ENCODE peak calls at places on chromosomes 7 and 10, in six cellular contexts. A is suprapubic skin, K is H1, W is transverse colon, P is stomach, F is SK-N-SH. G is an unnamed sample.

GRCh38 chr10:21675157-21675796 is 141.2 kb downstream of the MLLT10 start:
- DNase-seq in A (no peak), K (no peak), W (peak), P (no peak), F (peak), G (no peak)

GRCh38 chr7:43768201-43768893 is 9.9 kb downstream of the BLVRA start:
- DNase-seq in A (no peak), K (no peak), W (no peak), P (no peak), F (no peak), G (no peak)

GRCh38 chr7:191105-192034 is 1.0 kb upstream of the FAM20C start:
- DNase-seq in A (no peak), K (no peak), W (no peak), P (no peak), F (peak), G (peak)

GRCh38 chr7:90297118-90297517 is 24.0 kb downstream of the FAM237B start:
- DNase-seq in A (no peak), K (no peak), W (no peak), P (no peak), F (no peak), G (no peak)

GRCh38 chr7:95577137-95577536 is 19.2 kb downstream of the PDK4 start:
- DNase-seq in A (no peak), K (peak), W (no peak), P (no peak), F (no peak), G (no peak)

GRCh38 chr10:122780391-122780790 is 65.3 kb downstream of the CUZD1 start:
- DNase-seq in A (no peak), K (no peak), W (no peak), P (no peak), F (no peak), G (no peak)

GRCh38 chr7:294440-295154 is 4.6 kb downstream of the FOXL3 start:
- DNase-seq in A (peak), K (no peak), W (peak), P (no peak), F (no peak), G (no peak)

GRCh38 chr7:143975617-143976016 is 21.0 kb downstream of the OR2F1 start:
- DNase-seq in A (no peak), K (no peak), W (no peak), P (no peak), F (peak), G (no peak)

GRCh38 chr10:85927952-85928677 is 438.5 kb downstream of the GRID1 start:
- DNase-seq in A (peak), K (no peak), W (no peak), P (no peak), F (peak), G (no peak)

GRCh38 chr10:14553434-14553833 is 221.3 kb downstream of the FAM107B start:
- DNase-seq in A (no peak), K (no peak), W (no peak), P (no peak), F (no peak), G (no peak)

GRCh38 chr10:84291389-84291788 is 37.0 kb upstream of the CCSER2 start:
- DNase-seq in A (no peak), K (no peak), W (no peak), P (no peak), F (no peak), G (no peak)

GRCh38 chr7:29805031-29805430 is 1.3 kb upstream of the WIPF3 start:
- DNase-seq in A (no peak), K (no peak), W (no peak), P (no peak), F (no peak), G (no peak)

GRCh38 chr7:29806793-29807178 is 478 bp downstream of the WIPF3 start:
- DNase-seq in A (no peak), K (peak), W (peak), P (no peak), F (peak), G (no peak)

GRCh38 chr7:29806131-29806792 is at the start of gene WIPF3:
- DNase-seq in A (no peak), K (peak), W (peak), P (peak), F (peak), G (no peak)

GRCh38 chr7:29808075-29808786 is 1.9 kb downstream of the WIPF3 start:
- DNase-seq in A (no peak), K (no peak), W (no peak), P (no peak), F (no peak), G (no peak)

DNA sequence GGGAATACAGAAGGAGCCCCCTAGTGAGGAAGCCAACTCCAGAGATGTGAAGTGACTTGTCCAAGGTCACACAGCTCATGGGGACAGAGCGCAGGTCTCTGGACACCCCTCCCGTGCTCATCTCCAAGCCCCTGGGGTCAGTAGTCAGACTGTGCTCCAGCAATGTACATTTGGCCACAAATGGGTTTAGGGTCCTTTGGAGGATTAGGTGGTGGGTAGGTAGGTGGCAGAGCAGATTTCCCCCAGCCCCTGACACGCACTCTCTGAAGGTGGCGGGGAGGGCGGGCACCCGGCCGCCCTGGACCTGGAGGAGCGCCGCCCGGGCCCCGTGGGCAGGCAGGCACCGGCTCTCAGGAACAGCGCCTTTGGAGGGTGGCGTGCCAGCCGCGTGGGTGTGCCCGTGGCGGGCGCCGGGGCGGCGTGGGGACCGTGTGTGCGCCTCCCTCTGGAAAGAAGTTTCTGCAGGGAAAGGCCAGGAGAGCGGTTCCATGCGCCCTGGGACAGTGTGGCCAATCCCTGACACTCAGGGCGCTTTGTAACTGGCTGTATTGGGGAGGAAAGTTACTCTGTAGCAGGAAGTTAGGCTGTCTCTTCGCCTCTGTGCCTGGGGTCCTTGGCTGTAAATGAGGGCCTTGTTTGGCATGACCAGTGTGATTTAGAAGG is 1.0 kb downstream of the WIPF3 start:
- DNase-seq in A (no peak), K (peak), W (peak), P (peak), F (peak), G (no peak)
- TF ChIP-seq CTCF in A (no peak), K (peak), W (peak), P (peak), F (no peak), G (no peak)

GRCh38 chr7:106022193-106022821 is 59.2 kb downstream of the CDHR3 start:
- DNase-seq in A (no peak), K (no peak), W (peak), P (peak), F (no peak), G (no peak)
- TF ChIP-seq EP300 in A (no peak), K (no peak), W (no peak), P (no peak), F (no peak), G (no peak)

GRCh38 chr7:142556745-142557144 is 192.5 kb upstream of the PRSS1 start:
- DNase-seq in A (no peak), K (no peak), W (peak), P (peak), F (peak), G (no peak)
- TF ChIP-seq POLR2AphosphoS5 in A (no peak), K (no peak), W (no peak), P (no peak), F (peak), G (no peak)

GRCh38 chr10:132478341-132479023 is 59.1 kb upstream of the INPP5A start:
- DNase-seq in A (peak), K (no peak), W (no peak), P (no peak), F (no peak), G (peak)
- TF ChIP-seq CTCF in A (no peak), K (no peak), W (no peak), P (no peak), F (no peak), G (no peak)

GRCh38 chr10:44387853-44388251 is 3.0 kb upstream of the CXCL12 start:
- DNase-seq in A (peak), K (peak), W (no peak), P (peak), F (no peak), G (peak)

GRCh38 chr10:44390585-44391072 is 5.7 kb upstream of the CXCL12 start:
- DNase-seq in A (no peak), K (no peak), W (no peak), P (no peak), F (no peak), G (peak)

GRCh38 chr10:44388641-44389040 is 3.7 kb upstream of the CXCL12 start:
- DNase-seq in A (no peak), K (no peak), W (no peak), P (no peak), F (no peak), G (peak)

GRCh38 chr10:44389150-44389549 is 4.3 kb upstream of the CXCL12 start:
- DNase-seq in A (no peak), K (no peak), W (no peak), P (no peak), F (no peak), G (peak)

GRCh38 chr10:44389556-44389955 is 4.7 kb upstream of the CXCL12 start:
- DNase-seq in A (no peak), K (no peak), W (no peak), P (no peak), F (no peak), G (no peak)
- TF ChIP-seq EP300 in A (no peak), K (no peak), W (no peak), P (no peak), F (no peak), G (no peak)

GRCh38 chr10:70490142-70490541 is 11.6 kb downstream of the PALD1 start:
- DNase-seq in A (no peak), K (no peak), W (no peak), P (no peak), F (no peak), G (no peak)

GRCh38 chr10:70493660-70494234 is 15.2 kb downstream of the PALD1 start:
- DNase-seq in A (no peak), K (peak), W (peak), P (peak), F (no peak), G (no peak)

GRCh38 chr10:70492786-70493659 is 14.5 kb downstream of the PALD1 start:
- DNase-seq in A (no peak), K (no peak), W (peak), P (no peak), F (no peak), G (no peak)

GRCh38 chr10:70494536-70494935 is 16.0 kb downstream of the PALD1 start:
- DNase-seq in A (no peak), K (no peak), W (no peak), P (no peak), F (no peak), G (no peak)

DNA sequence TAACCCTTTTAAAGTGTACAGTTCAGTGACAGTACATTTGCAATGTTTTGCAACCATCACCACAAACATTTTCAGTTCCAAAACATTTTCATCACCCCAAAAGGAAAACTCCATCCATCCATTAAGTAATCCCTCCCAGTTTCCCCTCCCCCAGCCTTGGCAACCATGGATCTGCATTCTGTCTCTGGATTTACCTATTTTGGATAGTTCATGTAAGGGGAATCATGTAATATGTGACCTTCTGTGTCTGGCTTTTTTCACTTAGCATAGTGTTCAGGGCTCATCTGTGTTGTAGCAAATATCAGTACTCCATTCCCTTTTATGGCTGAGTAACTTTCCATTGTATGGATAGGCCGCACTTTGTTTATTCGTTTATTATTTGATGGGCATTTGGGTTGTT is 13.0 kb downstream of the PALD1 start:
- DNase-seq in A (no peak), K (no peak), W (no peak), P (no peak), F (no peak), G (peak)
- TF ChIP-seq POLR2AphosphoS5 in A (no peak), K (no peak), W (no peak), P (peak), F (no peak), G (peak)

GRCh38 chr10:68112837-68113236 is 3.5 kb downstream of the MYPN start:
- DNase-seq in A (no peak), K (no peak), W (no peak), P (no peak), F (no peak), G (no peak)
- TF ChIP-seq CTCF in A (no peak), K (no peak), W (no peak), P (no peak), F (no peak), G (no peak)

DNA sequence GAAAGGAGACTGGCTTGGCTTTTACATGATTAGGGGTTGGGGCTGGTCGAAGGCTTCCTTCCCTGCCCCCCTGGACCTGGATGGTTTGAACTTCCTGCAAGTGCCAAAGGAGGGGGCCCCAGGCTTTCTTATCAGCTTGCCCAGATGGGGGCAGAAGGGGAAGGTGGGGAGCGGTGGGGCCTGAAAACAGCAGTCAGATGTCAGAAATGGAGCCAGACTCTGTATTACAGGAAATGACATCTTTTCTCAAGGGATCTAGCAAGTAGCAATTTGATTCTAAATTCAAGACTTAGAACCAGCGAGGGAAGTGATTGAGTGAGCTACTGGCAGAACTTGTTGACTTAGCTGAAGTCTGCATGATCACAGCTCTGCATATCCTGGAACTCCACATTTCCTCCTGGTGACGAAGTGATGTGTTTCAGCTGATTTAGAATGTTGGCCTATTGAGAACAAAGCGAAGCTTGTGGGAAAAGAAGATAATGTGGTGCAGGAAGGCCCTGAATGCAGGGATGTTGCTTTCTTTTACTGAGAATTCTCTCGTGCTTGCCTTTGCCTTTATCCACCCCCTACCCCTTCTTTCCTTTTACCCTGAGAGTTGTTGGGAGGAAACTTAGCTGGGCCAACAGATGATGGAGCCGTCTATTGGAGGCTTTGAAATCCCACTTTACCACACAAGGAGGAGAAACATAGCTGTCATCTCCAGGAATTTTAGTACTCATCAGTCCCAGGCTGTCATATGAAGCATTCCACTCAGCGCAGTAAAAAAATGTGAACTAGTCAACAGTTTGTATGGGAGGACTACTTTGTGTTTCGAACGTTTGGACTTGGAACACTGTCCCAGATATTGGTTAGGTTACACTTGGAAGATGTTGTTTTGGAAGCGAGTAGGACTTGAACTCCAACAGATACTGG is 43.2 kb downstream of the CCNY start:
- DNase-seq in A (no peak), K (peak), W (no peak), P (no peak), F (no peak), G (no peak)
- TF ChIP-seq EP300 in A (no peak), K (no peak), W (no peak), P (no peak), F (no peak), G (no peak)

GRCh38 chr10:114573330-114574045 is 84.6 kb downstream of the ABLIM1 start:
- DNase-seq in A (no peak), K (no peak), W (no peak), P (no peak), F (no peak), G (no peak)

GRCh38 chr10:114576132-114576487 is 82.0 kb downstream of the ABLIM1 start:
- DNase-seq in A (no peak), K (no peak), W (no peak), P (no peak), F (no peak), G (no peak)

GRCh38 chr10:114575417-114576131 is 82.5 kb downstream of the ABLIM1 start:
- DNase-seq in A (no peak), K (no peak), W (no peak), P (no peak), F (no peak), G (no peak)

GRCh38 chr10:114576716-114577115 is 81.4 kb downstream of the ABLIM1 start:
- DNase-seq in A (no peak), K (no peak), W (no peak), P (no peak), F (no peak), G (no peak)

DNA sequence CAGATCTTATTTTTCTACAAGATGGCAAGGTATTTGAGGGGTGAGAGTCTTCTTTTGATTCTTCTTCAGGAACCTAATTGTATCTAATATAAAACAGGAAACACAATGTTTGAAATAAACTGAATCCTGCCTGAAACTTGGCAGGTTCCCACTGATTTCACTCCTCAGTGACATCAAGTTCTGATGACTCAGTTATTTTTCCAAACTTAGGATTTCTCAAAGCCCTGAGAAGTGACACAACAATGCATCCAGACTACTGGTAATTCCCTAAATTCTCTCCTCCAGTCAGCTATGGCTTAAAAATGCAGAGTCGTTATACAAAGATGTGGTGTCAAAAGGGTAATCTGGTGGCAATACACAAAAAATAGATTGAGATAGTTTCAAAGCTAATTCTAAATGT is 80.9 kb downstream of the ABLIM1 start:
- DNase-seq in A (no peak), K (no peak), W (no peak), P (no peak), F (no peak), G (no peak)
- TF ChIP-seq POLR2AphosphoS5 in A (peak), K (no peak), W (no peak), P (no peak), F (no peak), G (no peak)

G was measured in sigmoid colon.